ENCODE peak calls at places on chromosomes 5 and 9, in ten cellular contexts. One of them, this sample, is unnamed. For H3K36me3, H3K9me3 and H3K27me3, the result is how much of the 10 kb centered on the place peaks cover.

GRCh38 chr9:93141771-93142483 is 7.9 kb upstream of the NINJ1 start:
- DNase-seq in colonic mucosa: no peak
- DNase-seq in suprapubic skin: peak
- DNase-seq in naive thymus-derived CD4-positive, alpha-beta T cell: no peak
- DNase-seq in breast epithelium: peak
- DNase-seq in MM.1S: no peak
- DNase-seq in right lobe of liver: no peak
- DNase-seq in astrocyte: no peak
- DNase-seq in H1: no peak
- DNase-seq in hepatocyte: no peak
- DNase-seq in this sample: no peak

GRCh38 chr5:124263680-124264491 is 482.6 kb downstream of the ZNF608 start:
- DNase-seq in colonic mucosa: no peak
- DNase-seq in suprapubic skin: no peak
- DNase-seq in naive thymus-derived CD4-positive, alpha-beta T cell: no peak
- DNase-seq in breast epithelium: no peak
- DNase-seq in MM.1S: no peak
- DNase-seq in right lobe of liver: no peak
- DNase-seq in astrocyte: no peak
- DNase-seq in H1: peak
- DNase-seq in hepatocyte: no peak
- DNase-seq in this sample: no peak

GRCh38 chr5:38922199-38922598 is 76.4 kb downstream of the OSMR start:
- DNase-seq in colonic mucosa: peak
- DNase-seq in suprapubic skin: no peak
- DNase-seq in naive thymus-derived CD4-positive, alpha-beta T cell: peak
- DNase-seq in breast epithelium: no peak
- DNase-seq in MM.1S: peak
- DNase-seq in right lobe of liver: peak
- DNase-seq in astrocyte: peak
- DNase-seq in H1: peak
- DNase-seq in hepatocyte: peak
- DNase-seq in this sample: peak

GRCh38 chr5:9009931-9010652 is 535.8 kb downstream of the SEMA5A start:
- DNase-seq in colonic mucosa: no peak
- DNase-seq in suprapubic skin: no peak
- DNase-seq in naive thymus-derived CD4-positive, alpha-beta T cell: no peak
- DNase-seq in breast epithelium: no peak
- DNase-seq in MM.1S: no peak
- DNase-seq in right lobe of liver: no peak
- DNase-seq in astrocyte: peak
- DNase-seq in H1: no peak
- DNase-seq in hepatocyte: no peak
- DNase-seq in this sample: no peak

GRCh38 chr5:34535944-34536628 is 120.0 kb upstream of the RAI14 start:
- DNase-seq in colonic mucosa: no peak
- DNase-seq in suprapubic skin: no peak
- DNase-seq in naive thymus-derived CD4-positive, alpha-beta T cell: no peak
- DNase-seq in breast epithelium: no peak
- DNase-seq in MM.1S: no peak
- DNase-seq in right lobe of liver: no peak
- DNase-seq in astrocyte: peak
- DNase-seq in H1: no peak
- DNase-seq in hepatocyte: no peak
- DNase-seq in this sample: no peak

GRCh38 chr5:159764283-159764927 is 151.9 kb upstream of the ADRA1B start:
- DNase-seq in colonic mucosa: no peak
- DNase-seq in suprapubic skin: no peak
- DNase-seq in naive thymus-derived CD4-positive, alpha-beta T cell: no peak
- DNase-seq in breast epithelium: no peak
- DNase-seq in MM.1S: no peak
- DNase-seq in right lobe of liver: no peak
- DNase-seq in astrocyte: peak
- DNase-seq in H1: no peak
- DNase-seq in hepatocyte: peak
- DNase-seq in this sample: peak

GRCh38 chr9:26856413-26857032 is 36.1 kb downstream of the CAAP1 start:
- DNase-seq in colonic mucosa: peak
- DNase-seq in suprapubic skin: no peak
- DNase-seq in naive thymus-derived CD4-positive, alpha-beta T cell: no peak
- DNase-seq in breast epithelium: no peak
- DNase-seq in MM.1S: peak
- DNase-seq in right lobe of liver: no peak
- DNase-seq in astrocyte: peak
- DNase-seq in H1: no peak
- DNase-seq in hepatocyte: peak
- DNase-seq in this sample: peak

GRCh38 chr9:17484906-17485305 is 94.0 kb upstream of the SH3GL2 start:
- DNase-seq in colonic mucosa: no peak
- DNase-seq in suprapubic skin: no peak
- DNase-seq in naive thymus-derived CD4-positive, alpha-beta T cell: no peak
- DNase-seq in breast epithelium: no peak
- DNase-seq in MM.1S: no peak
- DNase-seq in right lobe of liver: no peak
- DNase-seq in astrocyte: no peak
- DNase-seq in H1: no peak
- DNase-seq in hepatocyte: no peak
- DNase-seq in this sample: no peak

GRCh38 chr5:96816430-96816939 is 8.7 kb upstream of the ERAP1 start:
- DNase-seq in colonic mucosa: no peak
- DNase-seq in suprapubic skin: no peak
- DNase-seq in naive thymus-derived CD4-positive, alpha-beta T cell: peak
- DNase-seq in breast epithelium: no peak
- DNase-seq in MM.1S: peak
- DNase-seq in right lobe of liver: no peak
- DNase-seq in astrocyte: no peak
- DNase-seq in H1: no peak
- DNase-seq in hepatocyte: no peak
- DNase-seq in this sample: no peak

GRCh38 chr9:105064248-105065118 is 136.5 kb upstream of the ABCA1 start:
- DNase-seq in colonic mucosa: peak
- DNase-seq in suprapubic skin: peak
- DNase-seq in naive thymus-derived CD4-positive, alpha-beta T cell: no peak
- DNase-seq in breast epithelium: peak
- DNase-seq in MM.1S: no peak
- DNase-seq in right lobe of liver: peak
- DNase-seq in astrocyte: peak
- DNase-seq in H1: no peak
- DNase-seq in hepatocyte: peak
- DNase-seq in this sample: peak

GRCh38 chr5:102796014-102796413 is 40.9 kb downstream of the PAM start:
- DNase-seq in colonic mucosa: no peak
- DNase-seq in suprapubic skin: no peak
- DNase-seq in naive thymus-derived CD4-positive, alpha-beta T cell: no peak
- DNase-seq in breast epithelium: no peak
- DNase-seq in MM.1S: no peak
- DNase-seq in right lobe of liver: peak
- DNase-seq in astrocyte: no peak
- DNase-seq in H1: no peak
- DNase-seq in hepatocyte: no peak
- DNase-seq in this sample: no peak

GRCh38 chr9:31745468-31745867 is 639.0 kb upstream of the ACO1 start:
- DNase-seq in colonic mucosa: no peak
- DNase-seq in suprapubic skin: no peak
- DNase-seq in naive thymus-derived CD4-positive, alpha-beta T cell: no peak
- DNase-seq in breast epithelium: no peak
- DNase-seq in MM.1S: no peak
- DNase-seq in right lobe of liver: no peak
- DNase-seq in astrocyte: no peak
- DNase-seq in H1: no peak
- DNase-seq in hepatocyte: no peak
- DNase-seq in this sample: peak

DNA sequence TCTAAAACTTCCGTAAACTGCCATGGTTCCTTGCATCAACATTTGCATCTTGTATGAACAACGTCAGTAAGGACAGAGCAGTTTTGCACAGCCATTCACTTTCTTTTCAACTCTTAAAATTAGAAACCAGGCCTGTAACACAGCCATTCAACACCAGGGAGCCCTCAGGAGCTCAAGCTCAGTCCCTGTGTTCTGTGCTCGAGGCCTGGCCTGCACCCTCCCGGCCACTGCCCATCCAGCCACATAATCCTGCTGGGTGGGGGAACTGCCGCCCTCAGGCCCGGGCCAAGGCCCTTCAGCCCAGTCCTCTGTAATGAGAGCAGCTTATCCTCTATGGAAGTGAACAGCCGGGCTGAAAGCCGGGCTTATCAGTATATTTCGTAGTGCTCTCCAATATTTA is 33.1 kb upstream of the SLC6A3 start:
- DNase-seq in colonic mucosa: no peak
- DNase-seq in suprapubic skin: no peak
- DNase-seq in naive thymus-derived CD4-positive, alpha-beta T cell: no peak
- DNase-seq in breast epithelium: no peak
- DNase-seq in MM.1S: no peak
- DNase-seq in right lobe of liver: no peak
- DNase-seq in astrocyte: no peak
- DNase-seq in H1: no peak
- DNase-seq in hepatocyte: no peak
- DNase-seq in this sample: no peak
- H3K36me3 ChIP-seq in colonic mucosa: under half
- H3K36me3 ChIP-seq in suprapubic skin: under half
- H3K36me3 ChIP-seq in naive thymus-derived CD4-positive, alpha-beta T cell: under half
- H3K36me3 ChIP-seq in breast epithelium: under half
- H3K36me3 ChIP-seq in MM.1S: under half
- H3K36me3 ChIP-seq in right lobe of liver: under half
- H3K36me3 ChIP-seq in astrocyte: under half
- H3K36me3 ChIP-seq in H1: half or more
- H3K36me3 ChIP-seq in hepatocyte: under half
- H3K36me3 ChIP-seq in this sample: half or more

GRCh38 chr9:111561165-111561719 is 36.3 kb downstream of the ZNF483 start:
- DNase-seq in colonic mucosa: no peak
- DNase-seq in suprapubic skin: no peak
- DNase-seq in naive thymus-derived CD4-positive, alpha-beta T cell: no peak
- DNase-seq in breast epithelium: no peak
- DNase-seq in MM.1S: no peak
- DNase-seq in right lobe of liver: no peak
- DNase-seq in astrocyte: no peak
- DNase-seq in H1: no peak
- DNase-seq in hepatocyte: no peak
- DNase-seq in this sample: no peak

DNA sequence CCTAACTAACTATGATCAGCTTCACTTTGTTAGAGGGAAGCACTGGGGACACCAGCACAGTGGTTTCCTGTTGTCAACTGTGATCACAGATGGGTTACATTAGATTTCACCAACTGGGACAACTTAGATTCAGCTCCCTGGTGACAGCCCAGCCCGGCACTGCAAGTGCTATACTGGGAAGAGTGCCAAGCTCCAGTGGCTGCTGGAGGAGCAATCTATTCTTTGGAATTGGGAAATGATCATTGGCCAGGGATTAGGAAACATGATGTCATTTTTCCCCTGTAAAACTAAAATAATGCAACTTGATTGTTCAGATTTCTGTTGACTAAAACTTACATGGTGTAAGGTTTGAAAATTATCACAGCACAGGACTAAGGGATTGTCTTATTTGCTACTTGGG is 33.2 kb downstream of the PTGR1 start:
- DNase-seq in colonic mucosa: no peak
- DNase-seq in suprapubic skin: no peak
- DNase-seq in naive thymus-derived CD4-positive, alpha-beta T cell: no peak
- DNase-seq in breast epithelium: no peak
- DNase-seq in MM.1S: no peak
- DNase-seq in right lobe of liver: peak
- DNase-seq in astrocyte: no peak
- DNase-seq in H1: no peak
- DNase-seq in hepatocyte: peak
- DNase-seq in this sample: peak
- H3K9me3 ChIP-seq in colonic mucosa: under half
- H3K9me3 ChIP-seq in suprapubic skin: under half
- H3K9me3 ChIP-seq in naive thymus-derived CD4-positive, alpha-beta T cell: under half
- H3K9me3 ChIP-seq in breast epithelium: under half
- H3K9me3 ChIP-seq in MM.1S: under half
- H3K9me3 ChIP-seq in right lobe of liver: under half
- H3K9me3 ChIP-seq in astrocyte: under half
- H3K9me3 ChIP-seq in H1: under half
- H3K9me3 ChIP-seq in hepatocyte: under half
- H3K9me3 ChIP-seq in this sample: under half

DNA sequence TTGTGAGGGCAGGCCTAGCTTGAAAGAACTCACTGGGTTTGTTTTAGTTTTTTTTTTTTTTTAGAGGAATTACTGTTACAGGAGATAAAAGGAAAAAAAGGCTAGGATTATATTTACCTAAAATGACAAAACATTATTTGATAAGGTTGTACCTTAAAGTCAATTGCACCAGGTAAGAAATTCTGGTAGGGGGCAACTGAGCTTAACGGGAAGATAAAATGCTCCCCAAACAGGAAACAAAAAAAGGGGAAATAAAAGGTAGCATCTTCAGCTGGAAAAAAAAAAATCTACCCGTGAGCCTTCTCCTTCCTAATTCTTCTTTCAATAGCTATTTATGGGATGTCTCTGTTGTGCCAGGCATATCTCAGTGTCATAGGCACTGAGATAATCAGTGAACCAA is 164.5 kb downstream of the PIK3R1 start:
- DNase-seq in colonic mucosa: no peak
- DNase-seq in suprapubic skin: no peak
- DNase-seq in naive thymus-derived CD4-positive, alpha-beta T cell: no peak
- DNase-seq in breast epithelium: no peak
- DNase-seq in MM.1S: no peak
- DNase-seq in right lobe of liver: no peak
- DNase-seq in astrocyte: no peak
- DNase-seq in H1: no peak
- DNase-seq in hepatocyte: no peak
- DNase-seq in this sample: no peak
- H3K27me3 ChIP-seq in colonic mucosa: under half
- H3K27me3 ChIP-seq in suprapubic skin: under half
- H3K27me3 ChIP-seq in naive thymus-derived CD4-positive, alpha-beta T cell: under half
- H3K27me3 ChIP-seq in breast epithelium: under half
- H3K27me3 ChIP-seq in MM.1S: under half
- H3K27me3 ChIP-seq in right lobe of liver: under half
- H3K27me3 ChIP-seq in astrocyte: under half
- H3K27me3 ChIP-seq in H1: under half
- H3K27me3 ChIP-seq in hepatocyte: under half
- H3K27me3 ChIP-seq in this sample: under half

GRCh38 chr5:58871648-58872242 is 288.9 kb downstream of the RAB3C start:
- DNase-seq in colonic mucosa: peak
- DNase-seq in suprapubic skin: no peak
- DNase-seq in naive thymus-derived CD4-positive, alpha-beta T cell: peak
- DNase-seq in breast epithelium: no peak
- DNase-seq in MM.1S: peak
- DNase-seq in right lobe of liver: no peak
- DNase-seq in astrocyte: no peak
- DNase-seq in H1: no peak
- DNase-seq in hepatocyte: peak
- DNase-seq in this sample: no peak
- H3K36me3 ChIP-seq in colonic mucosa: under half
- H3K36me3 ChIP-seq in suprapubic skin: under half
- H3K36me3 ChIP-seq in naive thymus-derived CD4-positive, alpha-beta T cell: under half
- H3K36me3 ChIP-seq in breast epithelium: under half
- H3K36me3 ChIP-seq in MM.1S: under half
- H3K36me3 ChIP-seq in right lobe of liver: under half
- H3K36me3 ChIP-seq in astrocyte: under half
- H3K36me3 ChIP-seq in H1: under half
- H3K36me3 ChIP-seq in hepatocyte: under half
- H3K36me3 ChIP-seq in this sample: under half